ENCODE peak calls at places on chromosomes 5 and 9, in six cellular contexts. One of them, this sample, is unnamed.

GRCh38 chr9:111944467-111944866 is 47.9 kb downstream of the UGCG start:
- DNase-seq in cardiac fibroblast: peak; percentile 82
- DNase-seq in skeletal muscle cell: no peak
- DNase-seq in GM20000: no peak
- DNase-seq in occipital lobe: no peak
- DNase-seq in stimulated activated naive CD8-positive, alpha-beta T cell treated with anti-CD3 and anti-CD28 coated beads, Interleukin-15, Interleukin-2, amounts not matched to agents 100 U/mL and 50 U/mL, for 24 hours: no peak
- DNase-seq in this sample: no peak

GRCh38 chr5:178984145-178985072 is 10.7 kb downstream of the GRM6 start:
- DNase-seq in GM20000: no peak
- DNase-seq in occipital lobe: no peak
- DNase-seq in stimulated activated naive CD8-positive, alpha-beta T cell treated with anti-CD3 and anti-CD28 coated beads, Interleukin-15, Interleukin-2, amounts not matched to agents 100 U/mL and 50 U/mL, for 24 hours: no peak
- DNase-seq in skeletal muscle cell: no peak
- DNase-seq in cardiac fibroblast: no peak
- DNase-seq in this sample: no peak

GRCh38 chr5:50657044-50657443 is 9.4 kb upstream of the PARP8 start:
- DNase-seq in stimulated activated naive CD8-positive, alpha-beta T cell treated with anti-CD3 and anti-CD28 coated beads, Interleukin-15, Interleukin-2, amounts not matched to agents 100 U/mL and 50 U/mL, for 24 hours: no peak
- DNase-seq in cardiac fibroblast: no peak
- DNase-seq in occipital lobe: peak; percentile 35
- DNase-seq in skeletal muscle cell: no peak
- DNase-seq in GM20000: no peak
- DNase-seq in this sample: no peak

GRCh38 chr9:81116340-81117207 is 572.8 kb downstream of the TLE1 start:
- DNase-seq in skeletal muscle cell: no peak
- DNase-seq in stimulated activated naive CD8-positive, alpha-beta T cell treated with anti-CD3 and anti-CD28 coated beads, Interleukin-15, Interleukin-2, amounts not matched to agents 100 U/mL and 50 U/mL, for 24 hours: no peak
- DNase-seq in GM20000: no peak
- DNase-seq in occipital lobe: no peak
- DNase-seq in cardiac fibroblast: no peak
- DNase-seq in this sample: no peak

GRCh38 chr5:117131048-117131679 is 556.5 kb upstream of the SEMA6A start:
- DNase-seq in cardiac fibroblast: no peak
- DNase-seq in GM20000: peak; percentile 31
- DNase-seq in stimulated activated naive CD8-positive, alpha-beta T cell treated with anti-CD3 and anti-CD28 coated beads, Interleukin-15, Interleukin-2, amounts not matched to agents 100 U/mL and 50 U/mL, for 24 hours: no peak
- DNase-seq in occipital lobe: no peak
- DNase-seq in skeletal muscle cell: no peak
- DNase-seq in this sample: no peak

GRCh38 chr9:70954126-70954525 is 167.3 kb downstream of the TRPM3 start:
- DNase-seq in skeletal muscle cell: peak; percentile 64
- DNase-seq in stimulated activated naive CD8-positive, alpha-beta T cell treated with anti-CD3 and anti-CD28 coated beads, Interleukin-15, Interleukin-2, amounts not matched to agents 100 U/mL and 50 U/mL, for 24 hours: no peak
- DNase-seq in cardiac fibroblast: peak; percentile 90
- DNase-seq in occipital lobe: no peak
- DNase-seq in GM20000: no peak
- DNase-seq in this sample: peak; percentile 74

GRCh38 chr5:56616454-56617160 is 198.7 kb upstream of the MAP3K1 start:
- DNase-seq in cardiac fibroblast: no peak
- DNase-seq in GM20000: no peak
- DNase-seq in skeletal muscle cell: no peak
- DNase-seq in stimulated activated naive CD8-positive, alpha-beta T cell treated with anti-CD3 and anti-CD28 coated beads, Interleukin-15, Interleukin-2, amounts not matched to agents 100 U/mL and 50 U/mL, for 24 hours: no peak
- DNase-seq in occipital lobe: no peak
- DNase-seq in this sample: no peak

GRCh38 chr9:130891699-130892502 is 4.7 kb downstream of the QRFP start:
- DNase-seq in occipital lobe: no peak
- DNase-seq in GM20000: no peak
- DNase-seq in cardiac fibroblast: no peak
- DNase-seq in stimulated activated naive CD8-positive, alpha-beta T cell treated with anti-CD3 and anti-CD28 coated beads, Interleukin-15, Interleukin-2, amounts not matched to agents 100 U/mL and 50 U/mL, for 24 hours: no peak
- DNase-seq in skeletal muscle cell: no peak
- DNase-seq in this sample: no peak

GRCh38 chr5:103919526-103919925 is 356.9 kb upstream of the NUDT12 start:
- DNase-seq in skeletal muscle cell: no peak
- DNase-seq in stimulated activated naive CD8-positive, alpha-beta T cell treated with anti-CD3 and anti-CD28 coated beads, Interleukin-15, Interleukin-2, amounts not matched to agents 100 U/mL and 50 U/mL, for 24 hours: no peak
- DNase-seq in occipital lobe: no peak
- DNase-seq in GM20000: no peak
- DNase-seq in cardiac fibroblast: no peak
- DNase-seq in this sample: no peak

GRCh38 chr5:127699416-127699815 is 3.8 kb upstream of the CCDC192 start:
- DNase-seq in GM20000: no peak
- DNase-seq in stimulated activated naive CD8-positive, alpha-beta T cell treated with anti-CD3 and anti-CD28 coated beads, Interleukin-15, Interleukin-2, amounts not matched to agents 100 U/mL and 50 U/mL, for 24 hours: no peak
- DNase-seq in skeletal muscle cell: no peak
- DNase-seq in cardiac fibroblast: no peak
- DNase-seq in occipital lobe: no peak
- DNase-seq in this sample: no peak

GRCh38 chr5:159218595-159219023 is 9.3 kb upstream of the RNF145 start:
- DNase-seq in cardiac fibroblast: peak; percentile 36
- DNase-seq in GM20000: no peak
- DNase-seq in skeletal muscle cell: no peak
- DNase-seq in stimulated activated naive CD8-positive, alpha-beta T cell treated with anti-CD3 and anti-CD28 coated beads, Interleukin-15, Interleukin-2, amounts not matched to agents 100 U/mL and 50 U/mL, for 24 hours: no peak
- DNase-seq in occipital lobe: no peak
- DNase-seq in this sample: no peak

GRCh38 chr9:33795819-33796218 is 458 bp downstream of the PRSS3 start:
- DNase-seq in cardiac fibroblast: no peak
- DNase-seq in skeletal muscle cell: no peak
- DNase-seq in GM20000: no peak
- DNase-seq in occipital lobe: no peak
- DNase-seq in stimulated activated naive CD8-positive, alpha-beta T cell treated with anti-CD3 and anti-CD28 coated beads, Interleukin-15, Interleukin-2, amounts not matched to agents 100 U/mL and 50 U/mL, for 24 hours: no peak
- DNase-seq in this sample: no peak

GRCh38 chr9:121609845-121610637 is 41.4 kb upstream of the DAB2IP start:
- DNase-seq in cardiac fibroblast: peak; percentile 54
- DNase-seq in GM20000: no peak
- DNase-seq in stimulated activated naive CD8-positive, alpha-beta T cell treated with anti-CD3 and anti-CD28 coated beads, Interleukin-15, Interleukin-2, amounts not matched to agents 100 U/mL and 50 U/mL, for 24 hours: no peak
- DNase-seq in skeletal muscle cell: peak; percentile 15
- DNase-seq in occipital lobe: peak; percentile 13
- DNase-seq in this sample: peak; percentile 36

GRCh38 chr5:58674711-58675110 is 91.8 kb downstream of the RAB3C start:
- DNase-seq in cardiac fibroblast: no peak
- DNase-seq in skeletal muscle cell: no peak
- DNase-seq in stimulated activated naive CD8-positive, alpha-beta T cell treated with anti-CD3 and anti-CD28 coated beads, Interleukin-15, Interleukin-2, amounts not matched to agents 100 U/mL and 50 U/mL, for 24 hours: no peak
- DNase-seq in occipital lobe: no peak
- DNase-seq in GM20000: no peak
- DNase-seq in this sample: no peak

GRCh38 chr9:75438716-75439115 is 350.4 kb downstream of the OSTF1 start:
- DNase-seq in GM20000: no peak
- DNase-seq in skeletal muscle cell: no peak
- DNase-seq in stimulated activated naive CD8-positive, alpha-beta T cell treated with anti-CD3 and anti-CD28 coated beads, Interleukin-15, Interleukin-2, amounts not matched to agents 100 U/mL and 50 U/mL, for 24 hours: no peak
- DNase-seq in occipital lobe: no peak
- DNase-seq in cardiac fibroblast: no peak
- DNase-seq in this sample: no peak

GRCh38 chr9:124251605-124252366 is 6.0 kb upstream of the NEK6 start:
- DNase-seq in GM20000: no peak
- DNase-seq in stimulated activated naive CD8-positive, alpha-beta T cell treated with anti-CD3 and anti-CD28 coated beads, Interleukin-15, Interleukin-2, amounts not matched to agents 100 U/mL and 50 U/mL, for 24 hours: no peak
- DNase-seq in occipital lobe: no peak
- DNase-seq in skeletal muscle cell: no peak
- DNase-seq in cardiac fibroblast: peak; percentile 61
- DNase-seq in this sample: no peak

GRCh38 chr5:173352366-173353069 is 24.3 kb upstream of the STC2 start:
- DNase-seq in stimulated activated naive CD8-positive, alpha-beta T cell treated with anti-CD3 and anti-CD28 coated beads, Interleukin-15, Interleukin-2, amounts not matched to agents 100 U/mL and 50 U/mL, for 24 hours: no peak
- DNase-seq in skeletal muscle cell: no peak
- DNase-seq in GM20000: no peak
- DNase-seq in cardiac fibroblast: no peak
- DNase-seq in occipital lobe: no peak
- DNase-seq in this sample: no peak

GRCh38 chr5:59218424-59219045 is 635.7 kb downstream of the RAB3C start:
- DNase-seq in skeletal muscle cell: no peak
- DNase-seq in GM20000: peak; percentile 11
- DNase-seq in stimulated activated naive CD8-positive, alpha-beta T cell treated with anti-CD3 and anti-CD28 coated beads, Interleukin-15, Interleukin-2, amounts not matched to agents 100 U/mL and 50 U/mL, for 24 hours: no peak
- DNase-seq in cardiac fibroblast: peak; percentile 36
- DNase-seq in occipital lobe: no peak
- DNase-seq in this sample: no peak

GRCh38 chr9:122446819-122447484 is 30.8 kb downstream of the OR1J1 start:
- DNase-seq in stimulated activated naive CD8-positive, alpha-beta T cell treated with anti-CD3 and anti-CD28 coated beads, Interleukin-15, Interleukin-2, amounts not matched to agents 100 U/mL and 50 U/mL, for 24 hours: no peak
- DNase-seq in GM20000: no peak
- DNase-seq in cardiac fibroblast: peak; percentile 39
- DNase-seq in occipital lobe: no peak
- DNase-seq in skeletal muscle cell: no peak
- DNase-seq in this sample: no peak

GRCh38 chr9:97518909-97519307 is 17.4 kb downstream of the TMOD1 start:
- DNase-seq in GM20000: no peak
- DNase-seq in occipital lobe: no peak
- DNase-seq in cardiac fibroblast: no peak
- DNase-seq in stimulated activated naive CD8-positive, alpha-beta T cell treated with anti-CD3 and anti-CD28 coated beads, Interleukin-15, Interleukin-2, amounts not matched to agents 100 U/mL and 50 U/mL, for 24 hours: no peak
- DNase-seq in skeletal muscle cell: peak; percentile 38
- DNase-seq in this sample: peak; percentile 31

GRCh38 chr5:179347581-179347980 is 2.3 kb upstream of the ADAMTS2 start:
- DNase-seq in skeletal muscle cell: no peak
- DNase-seq in GM20000: no peak
- DNase-seq in cardiac fibroblast: no peak
- DNase-seq in stimulated activated naive CD8-positive, alpha-beta T cell treated with anti-CD3 and anti-CD28 coated beads, Interleukin-15, Interleukin-2, amounts not matched to agents 100 U/mL and 50 U/mL, for 24 hours: no peak
- DNase-seq in occipital lobe: no peak
- DNase-seq in this sample: no peak

GRCh38 chr5:78367318-78367991 is 7.0 kb downstream of the SCAMP1 start:
- DNase-seq in skeletal muscle cell: no peak
- DNase-seq in stimulated activated naive CD8-positive, alpha-beta T cell treated with anti-CD3 and anti-CD28 coated beads, Interleukin-15, Interleukin-2, amounts not matched to agents 100 U/mL and 50 U/mL, for 24 hours: no peak
- DNase-seq in occipital lobe: no peak
- DNase-seq in cardiac fibroblast: no peak
- DNase-seq in GM20000: no peak
- DNase-seq in this sample: no peak

GRCh38 chr5:3265131-3265885 is 330.3 kb upstream of the IRX1 start:
- DNase-seq in cardiac fibroblast: no peak
- DNase-seq in occipital lobe: no peak
- DNase-seq in stimulated activated naive CD8-positive, alpha-beta T cell treated with anti-CD3 and anti-CD28 coated beads, Interleukin-15, Interleukin-2, amounts not matched to agents 100 U/mL and 50 U/mL, for 24 hours: no peak
- DNase-seq in skeletal muscle cell: no peak
- DNase-seq in GM20000: no peak
- DNase-seq in this sample: no peak

GRCh38 chr5:173323799-173324114 is 4.5 kb downstream of the STC2 start:
- DNase-seq in occipital lobe: no peak
- DNase-seq in skeletal muscle cell: no peak
- DNase-seq in GM20000: no peak
- DNase-seq in stimulated activated naive CD8-positive, alpha-beta T cell treated with anti-CD3 and anti-CD28 coated beads, Interleukin-15, Interleukin-2, amounts not matched to agents 100 U/mL and 50 U/mL, for 24 hours: no peak
- DNase-seq in cardiac fibroblast: no peak
- DNase-seq in this sample: no peak

GRCh38 chr5:32679218-32679617 is 31.9 kb upstream of the NPR3 start:
- DNase-seq in GM20000: no peak
- DNase-seq in occipital lobe: no peak
- DNase-seq in skeletal muscle cell: no peak
- DNase-seq in stimulated activated naive CD8-positive, alpha-beta T cell treated with anti-CD3 and anti-CD28 coated beads, Interleukin-15, Interleukin-2, amounts not matched to agents 100 U/mL and 50 U/mL, for 24 hours: no peak
- DNase-seq in cardiac fibroblast: no peak
- DNase-seq in this sample: no peak

GRCh38 chr5:44835693-44836092 is 26.9 kb downstream of the MRPS30 start:
- DNase-seq in skeletal muscle cell: no peak
- DNase-seq in stimulated activated naive CD8-positive, alpha-beta T cell treated with anti-CD3 and anti-CD28 coated beads, Interleukin-15, Interleukin-2, amounts not matched to agents 100 U/mL and 50 U/mL, for 24 hours: no peak
- DNase-seq in GM20000: no peak
- DNase-seq in occipital lobe: no peak
- DNase-seq in cardiac fibroblast: no peak
- DNase-seq in this sample: no peak

GRCh38 chr5:7397005-7397546 is 1.1 kb downstream of the ADCY2 start:
- DNase-seq in occipital lobe: no peak
- DNase-seq in cardiac fibroblast: no peak
- DNase-seq in stimulated activated naive CD8-positive, alpha-beta T cell treated with anti-CD3 and anti-CD28 coated beads, Interleukin-15, Interleukin-2, amounts not matched to agents 100 U/mL and 50 U/mL, for 24 hours: no peak
- DNase-seq in skeletal muscle cell: no peak
- DNase-seq in GM20000: no peak
- DNase-seq in this sample: no peak

GRCh38 chr9:96874947-96875459 is 20.7 kb upstream of the ZNF782 start:
- DNase-seq in GM20000: peak; percentile 77
- DNase-seq in cardiac fibroblast: peak; percentile 91
- DNase-seq in stimulated activated naive CD8-positive, alpha-beta T cell treated with anti-CD3 and anti-CD28 coated beads, Interleukin-15, Interleukin-2, amounts not matched to agents 100 U/mL and 50 U/mL, for 24 hours: no peak
- DNase-seq in skeletal muscle cell: peak; percentile 75
- DNase-seq in occipital lobe: no peak
- DNase-seq in this sample: no peak

GRCh38 chr9:92545002-92545510 is 9.3 kb upstream of the ECM2 start:
- DNase-seq in occipital lobe: no peak
- DNase-seq in cardiac fibroblast: no peak
- DNase-seq in GM20000: no peak
- DNase-seq in skeletal muscle cell: no peak
- DNase-seq in stimulated activated naive CD8-positive, alpha-beta T cell treated with anti-CD3 and anti-CD28 coated beads, Interleukin-15, Interleukin-2, amounts not matched to agents 100 U/mL and 50 U/mL, for 24 hours: no peak
- DNase-seq in this sample: no peak

GRCh38 chr5:66561366-66561990 is 34.7 kb upstream of the MAST4 start:
- DNase-seq in GM20000: no peak
- DNase-seq in occipital lobe: no peak
- DNase-seq in stimulated activated naive CD8-positive, alpha-beta T cell treated with anti-CD3 and anti-CD28 coated beads, Interleukin-15, Interleukin-2, amounts not matched to agents 100 U/mL and 50 U/mL, for 24 hours: no peak
- DNase-seq in skeletal muscle cell: no peak
- DNase-seq in cardiac fibroblast: no peak
- DNase-seq in this sample: no peak

GRCh38 chr9:120915854-120916495 is 10.6 kb downstream of the TRAF1 start:
- DNase-seq in cardiac fibroblast: no peak
- DNase-seq in stimulated activated naive CD8-positive, alpha-beta T cell treated with anti-CD3 and anti-CD28 coated beads, Interleukin-15, Interleukin-2, amounts not matched to agents 100 U/mL and 50 U/mL, for 24 hours: peak; percentile 45
- DNase-seq in GM20000: no peak
- DNase-seq in skeletal muscle cell: no peak
- DNase-seq in occipital lobe: no peak
- DNase-seq in this sample: no peak

GRCh38 chr5:181111010-181111409 is 20.0 kb downstream of the OR2V1 start:
- DNase-seq in occipital lobe: no peak
- DNase-seq in skeletal muscle cell: no peak
- DNase-seq in GM20000: no peak
- DNase-seq in stimulated activated naive CD8-positive, alpha-beta T cell treated with anti-CD3 and anti-CD28 coated beads, Interleukin-15, Interleukin-2, amounts not matched to agents 100 U/mL and 50 U/mL, for 24 hours: no peak
- DNase-seq in cardiac fibroblast: no peak
- DNase-seq in this sample: no peak

GRCh38 chr5:135155616-135156214 is 121.7 kb upstream of the PITX1 start:
- DNase-seq in skeletal muscle cell: no peak
- DNase-seq in cardiac fibroblast: no peak
- DNase-seq in GM20000: no peak
- DNase-seq in occipital lobe: no peak
- DNase-seq in stimulated activated naive CD8-positive, alpha-beta T cell treated with anti-CD3 and anti-CD28 coated beads, Interleukin-15, Interleukin-2, amounts not matched to agents 100 U/mL and 50 U/mL, for 24 hours: no peak
- DNase-seq in this sample: no peak

GRCh38 chr5:53674114-53674513 is 113.7 kb downstream of the NDUFS4 start:
- DNase-seq in stimulated activated naive CD8-positive, alpha-beta T cell treated with anti-CD3 and anti-CD28 coated beads, Interleukin-15, Interleukin-2, amounts not matched to agents 100 U/mL and 50 U/mL, for 24 hours: no peak
- DNase-seq in cardiac fibroblast: no peak
- DNase-seq in GM20000: no peak
- DNase-seq in occipital lobe: no peak
- DNase-seq in skeletal muscle cell: no peak
- DNase-seq in this sample: no peak

GRCh38 chr5:159309689-159310433 is 20.4 kb downstream of the IL12B start:
- DNase-seq in occipital lobe: no peak
- DNase-seq in cardiac fibroblast: no peak
- DNase-seq in skeletal muscle cell: no peak
- DNase-seq in GM20000: no peak
- DNase-seq in stimulated activated naive CD8-positive, alpha-beta T cell treated with anti-CD3 and anti-CD28 coated beads, Interleukin-15, Interleukin-2, amounts not matched to agents 100 U/mL and 50 U/mL, for 24 hours: no peak
- DNase-seq in this sample: no peak

GRCh38 chr5:87541033-87541432 is 128.3 kb upstream of the CCNH start:
- DNase-seq in cardiac fibroblast: peak; percentile 72
- DNase-seq in skeletal muscle cell: peak; percentile 19
- DNase-seq in GM20000: no peak
- DNase-seq in occipital lobe: peak; percentile 55
- DNase-seq in stimulated activated naive CD8-positive, alpha-beta T cell treated with anti-CD3 and anti-CD28 coated beads, Interleukin-15, Interleukin-2, amounts not matched to agents 100 U/mL and 50 U/mL, for 24 hours: no peak
- DNase-seq in this sample: no peak

GRCh38 chr9:93899609-93900435 is 55.3 kb downstream of the BARX1 start:
- DNase-seq in occipital lobe: no peak
- DNase-seq in skeletal muscle cell: no peak
- DNase-seq in stimulated activated naive CD8-positive, alpha-beta T cell treated with anti-CD3 and anti-CD28 coated beads, Interleukin-15, Interleukin-2, amounts not matched to agents 100 U/mL and 50 U/mL, for 24 hours: no peak
- DNase-seq in cardiac fibroblast: no peak
- DNase-seq in GM20000: no peak
- DNase-seq in this sample: no peak

GRCh38 chr5:160262665-160263064 is 33.4 kb downstream of the FABP6 start:
- DNase-seq in occipital lobe: no peak
- DNase-seq in cardiac fibroblast: peak; percentile 19
- DNase-seq in GM20000: no peak
- DNase-seq in stimulated activated naive CD8-positive, alpha-beta T cell treated with anti-CD3 and anti-CD28 coated beads, Interleukin-15, Interleukin-2, amounts not matched to agents 100 U/mL and 50 U/mL, for 24 hours: no peak
- DNase-seq in skeletal muscle cell: no peak
- DNase-seq in this sample: no peak